ENCODE peak calls at places on chromosomes 2 and 18, in four cellular contexts. H, E, U and P are unnamed samples.
A peak's percentile ranks its signal among the peaks of the same experiment; 100 is the strongest.

GRCh38 chr2:232336241-232336736 is 42.3 kb upstream of the ALPP start:
- DNase-seq in H (no peak), U (no peak), E (no peak), P (no peak)

GRCh38 chr2:850429-850828 is 100.2 kb upstream of the SNTG2 start:
- DNase-seq in E (no peak), H (no peak), U (no peak), P (no peak)

GRCh38 chr2:85709385-85709784 is 15.2 kb downstream of the GNLY start:
- DNase-seq in H (no peak), E (no peak), U (no peak), P (no peak)

GRCh38 chr2:85017436-85018048 is 46.6 kb downstream of the KCMF1 start:
- DNase-seq in E (no peak), H (peak; percentile 9), U (no peak), P (no peak)

GRCh38 chr2:96869281-96869823 is 528 bp downstream of the SEMA4C start:
- DNase-seq in E (no peak), U (peak; percentile 26), H (no peak), P (no peak)

GRCh38 chr18:9742588-9743131 is 34.6 kb downstream of the RAB31 start:
- DNase-seq in H (no peak), U (no peak), E (no peak), P (no peak)

GRCh38 chr2:34096552-34097171 is 497.6 kb upstream of the FAM98A start:
- DNase-seq in E (peak; percentile 12), H (peak; percentile 72), U (peak; percentile 22), P (peak; percentile 32)

GRCh38 chr2:1010373-1011017 is 59.8 kb downstream of the SNTG2 start:
- DNase-seq in E (no peak), U (no peak), H (peak; percentile 24), P (no peak)

GRCh38 chr2:186848873-186849578 is at the start of gene ZSWIM2:
- DNase-seq in E (peak; percentile 40), U (peak; percentile 66), H (peak; percentile 67), P (peak; percentile 15)

GRCh38 chr2:212794471-212794870 is 255.9 kb upstream of the ERBB4 start:
- DNase-seq in U (no peak), H (peak; percentile 6), E (no peak), P (no peak)

GRCh38 chr18:36667811-36668210 is 161.0 kb downstream of the TPGS2 start:
- DNase-seq in E (no peak), U (no peak), H (no peak), P (no peak)

GRCh38 chr18:66013976-66014375 is 263.2 kb downstream of the CDH7 start:
- DNase-seq in E (no peak), U (no peak), H (no peak), P (no peak)

GRCh38 chr2:73981081-73981968 is 3.4 kb upstream of the TET3 start:
- DNase-seq in U (no peak), E (no peak), H (peak; percentile 81), P (no peak)

GRCh38 chr2:8867363-8867762 is 29.9 kb upstream of the KIDINS220 start:
- DNase-seq in U (no peak), H (no peak), E (no peak), P (no peak)

GRCh38 chr2:17877811-17878221 is 651 bp upstream of the KCNS3 start:
- DNase-seq in H (peak; percentile 67), U (no peak), E (no peak), P (no peak)

GRCh38 chr2:240604291-240604938 is 17.9 kb downstream of the CAPN10 start:
- DNase-seq in E (no peak), U (no peak), H (no peak), P (no peak)

GRCh38 chr2:156339110-156339847 is 6.8 kb upstream of the NR4A2 start:
- DNase-seq in U (no peak), E (no peak), H (peak; percentile 45), P (no peak)

GRCh38 chr2:211802611-211803010 is 736.0 kb downstream of the ERBB4 start:
- DNase-seq in H (no peak), U (no peak), E (no peak), P (no peak)